ENCODE peak calls at places on chromosomes 1 and 21, in eight cellular contexts. J is GM12878, N is sigmoid colon, C is stomach, L is ovary, I is A549, O is esophagus muscularis mucosa, Y is H1. X is an unnamed sample.

GRCh38 chr1:72285074-72285425 is 2.7 kb upstream of the NEGR1 start:
- DNase-seq in Y (no peak), J (no peak), O (no peak), I (no peak), N (peak; percentile 64), L (no peak), C (no peak), X (no peak)

GRCh38 chr21:40333731-40334130 is 466.5 kb downstream of the PCP4 start:
- DNase-seq in J (no peak), C (no peak), O (no peak), Y (no peak), I (no peak), L (no peak), N (no peak), X (no peak)

GRCh38 chr1:54543729-54544496 is 4.1 kb upstream of the ACOT11 start:
- DNase-seq in O (no peak), I (no peak), J (no peak), Y (no peak), L (no peak), C (no peak), N (no peak), X (no peak)

GRCh38 chr1:24491577-24492360 is 10.9 kb upstream of the RCAN3 start:
- DNase-seq in L (no peak), I (peak; percentile 22), O (no peak), Y (no peak), C (no peak), J (no peak), N (no peak), X (no peak)

GRCh38 chr21:46159841-46160562 is 4.6 kb upstream of the FTCD start:
- DNase-seq in N (peak; percentile 51), J (no peak), L (peak; percentile 24), C (peak; percentile 14), O (no peak), Y (no peak), I (no peak), X (peak; percentile 10)

GRCh38 chr1:64917328-64917861 is 49.0 kb downstream of the JAK1 start:
- DNase-seq in N (peak; percentile 91), L (peak; percentile 50), O (peak; percentile 94), Y (no peak), J (no peak), I (peak; percentile 73), C (peak; percentile 48), X (peak; percentile 72)

GRCh38 chr1:111399792-111400610 is 27.5 kb downstream of the OVGP1 start:
- DNase-seq in Y (no peak), I (peak; percentile 18), C (peak; percentile 63), L (no peak), N (no peak), O (no peak), J (peak; percentile 15), X (peak; percentile 92)

GRCh38 chr21:42524341-42525227 is 10.9 kb downstream of the SLC37A1 start:
- DNase-seq in O (no peak), J (peak; percentile 86), N (peak; percentile 89), L (peak; percentile 82), Y (no peak), I (no peak), C (peak; percentile 80), X (peak; percentile 54)

GRCh38 chr1:58779837-58780585 is 3.8 kb downstream of the JUN start:
- DNase-seq in J (no peak), Y (no peak), N (peak; percentile 72), O (no peak), L (peak; percentile 47), C (peak; percentile 72), I (no peak), X (no peak)

GRCh38 chr1:216723274-216723780 is at the start of gene ESRRG:
- DNase-seq in I (no peak), Y (peak; percentile 58), N (no peak), L (peak; percentile 26), J (no peak), C (peak; percentile 88), O (no peak), X (no peak)

GRCh38 chr1:241716915-241717651 is 65.0 kb downstream of the WDR64 start:
- DNase-seq in L (no peak), I (no peak), C (no peak), N (no peak), J (no peak), O (no peak), Y (no peak), X (no peak)

GRCh38 chr1:117368116-117369108 is 1.2 kb downstream of the MAN1A2 start:
- DNase-seq in Y (no peak), I (peak; percentile 6), N (no peak), C (no peak), L (no peak), J (no peak), O (no peak), X (no peak)

GRCh38 chr1:188700116-188700515 is 1777.5 kb downstream of the BRINP3 start:
- DNase-seq in C (no peak), J (no peak), I (no peak), N (no peak), L (no peak), O (no peak), Y (no peak), X (no peak)

GRCh38 chr1:150165622-150166612 is 16.2 kb downstream of the PLEKHO1 start:
- DNase-seq in J (no peak), N (no peak), I (peak; percentile 62), O (no peak), C (peak; percentile 53), Y (no peak), L (peak; percentile 65), X (peak; percentile 58)

GRCh38 chr1:202034683-202035462 is 24.5 kb downstream of the ELF3 start:
- DNase-seq in Y (peak; percentile 41), I (peak; percentile 91), L (peak; percentile 70), N (peak; percentile 80), C (peak; percentile 96), J (peak; percentile 35), O (no peak), X (peak; percentile 72)

GRCh38 chr1:85398391-85399064 is 66.4 kb downstream of the DDAH1 start:
- DNase-seq in I (no peak), J (no peak), C (no peak), Y (no peak), O (no peak), L (no peak), N (no peak), X (no peak)

GRCh38 chr1:94648225-94649007 is 106.9 kb upstream of the F3 start:
- DNase-seq in J (no peak), Y (no peak), N (peak; percentile 95), I (no peak), C (peak; percentile 68), L (peak; percentile 89), O (no peak), X (peak; percentile 86)

DNA sequence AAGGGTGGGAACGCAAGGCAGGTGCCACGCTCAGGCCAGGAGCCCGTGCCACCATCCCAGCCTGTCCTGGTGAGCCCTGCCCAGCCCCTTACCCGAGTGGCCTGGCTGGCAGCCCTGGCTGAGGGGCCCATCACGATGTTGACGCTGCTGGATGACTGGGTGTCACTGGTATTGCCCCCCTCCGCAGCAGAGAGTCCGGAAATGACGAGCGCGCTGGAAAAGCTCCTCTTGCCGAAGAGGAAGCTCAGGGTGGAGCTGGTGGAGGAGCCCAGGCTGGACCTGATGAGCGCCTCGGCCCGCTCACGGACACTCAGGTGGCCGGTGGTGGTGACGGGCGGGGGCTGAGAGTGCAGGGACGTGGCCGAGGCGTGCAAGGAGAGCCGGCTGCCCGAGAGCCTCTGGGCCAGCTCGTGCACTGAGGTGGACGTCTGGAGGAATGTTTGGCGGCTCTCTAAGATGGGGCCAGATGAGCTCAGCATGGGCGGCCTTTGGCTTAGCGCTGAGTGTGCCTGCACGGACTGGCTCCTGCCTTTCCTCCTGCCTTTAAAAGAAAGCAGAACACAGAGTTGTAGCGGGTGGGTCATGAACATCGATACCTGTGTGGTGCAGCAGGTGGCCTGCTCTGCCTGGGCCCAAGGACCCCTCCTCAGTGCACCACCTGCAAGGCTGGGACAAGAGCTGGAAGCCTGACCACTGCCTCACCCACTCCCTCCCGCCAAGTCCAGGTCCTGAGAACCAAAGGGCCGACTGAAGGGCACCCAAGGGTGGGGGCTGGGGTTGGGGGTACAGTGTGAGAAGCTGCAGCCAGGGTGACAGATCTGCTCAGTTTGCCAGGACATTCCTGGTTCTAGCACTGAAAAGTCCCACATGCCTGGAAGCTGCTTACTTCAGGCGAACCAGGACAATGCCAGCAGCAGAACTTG is 35.9 kb downstream of the NTPCR start:
- DNase-seq in Y (no peak), N (peak; percentile 33), C (no peak), O (no peak), J (no peak), L (no peak), I (no peak), X (no peak)
- TF ChIP-seq EP300 in Y (no peak), N (no peak), C (no peak), O (no peak), J (no peak), L (no peak), I (no peak), X (no peak)

GRCh38 chr1:60622486-60622885 is 459.9 kb upstream of the NFIA start:
- DNase-seq in N (no peak), I (no peak), L (no peak), C (no peak), J (no peak), Y (no peak), O (no peak), X (no peak)

GRCh38 chr1:60620107-60620506 is 462.3 kb upstream of the NFIA start:
- DNase-seq in J (no peak), N (no peak), I (no peak), O (no peak), Y (no peak), C (no peak), L (no peak), X (no peak)

GRCh38 chr1:60615661-60616060 is 466.7 kb upstream of the NFIA start:
- DNase-seq in O (no peak), Y (no peak), J (no peak), I (no peak), L (no peak), N (no peak), C (no peak), X (no peak)

GRCh38 chr1:60621524-60621923 is 460.8 kb upstream of the NFIA start:
- DNase-seq in Y (no peak), I (no peak), C (peak; percentile 28), L (no peak), N (no peak), J (no peak), O (no peak), X (no peak)
- H3K4me3 ChIP-seq in Y (no peak overlapping the region), I (no peak overlapping the region), C (no peak overlapping the region), L (no peak overlapping the region), N (no peak overlapping the region), J (no peak overlapping the region), O (no peak overlapping the region), X (no peak overlapping the region)

DNA sequence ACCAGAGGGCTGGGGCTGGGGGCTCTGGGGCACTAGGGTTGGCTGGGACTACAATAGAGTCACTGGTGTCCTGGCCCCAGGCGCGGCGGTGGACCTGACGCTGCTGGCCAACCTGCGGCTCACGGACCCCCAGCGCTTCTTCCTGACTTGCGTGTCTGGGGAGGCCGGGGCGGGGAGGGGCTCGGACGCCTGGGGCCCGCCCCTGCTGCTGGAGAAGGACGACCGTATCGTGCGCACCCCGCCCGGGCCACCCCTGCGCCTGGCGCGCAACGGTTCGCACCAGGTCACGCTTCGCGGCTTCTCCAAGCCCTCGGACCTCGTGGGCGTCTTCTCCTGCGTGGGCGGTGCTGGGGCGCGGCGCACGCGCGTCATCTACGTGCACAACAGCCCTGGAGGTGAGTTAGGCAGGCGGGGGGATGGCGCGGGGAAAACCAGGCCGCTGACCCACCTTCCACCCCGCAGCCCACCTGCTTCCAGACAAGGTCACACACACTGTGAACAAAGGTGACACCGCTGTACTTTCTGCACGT is 4.1 kb downstream of the TIE1 start:
- DNase-seq in O (no peak), L (no peak), I (no peak), Y (no peak), C (no peak), J (no peak), N (peak; percentile 58), X (no peak)
- H3K27ac ChIP-seq in O (no peak overlapping the region), L (no peak overlapping the region), I (no peak overlapping the region), Y (no peak overlapping the region), C (no peak overlapping the region), J (no peak overlapping the region), N (no peak overlapping the region), X (no peak overlapping the region)

GRCh38 chr1:98278055-98278454 is 357.2 kb upstream of the DPYD start:
- DNase-seq in I (no peak), O (no peak), Y (no peak), C (no peak), J (no peak), L (no peak), N (no peak), X (no peak)
- TF ChIP-seq EP300 in I (peak; percentile 36), O (no peak), Y (no peak), C (no peak), J (no peak), L (no peak), N (no peak), X (no peak)

X was measured in tibial nerve.